ENCODE peak calls at places on chromosomes 3 and 15, in six cellular contexts. H, E, I, U, D and B are unnamed samples.

GRCh38 chr3:101010316-101010715 is 17.1 kb upstream of the ABI3BP start:
- DNase-seq in H (no peak), E (no peak), I (no peak), U (no peak), D (no peak), B (no peak)

GRCh38 chr15:80317389-80318169 is 65.6 kb upstream of the CTXND1 start:
- DNase-seq in H (peak), E (no peak), I (no peak), U (no peak), D (no peak), B (no peak)

GRCh38 chr3:147521646-147522045 is 112.5 kb downstream of the ZIC1 start:
- DNase-seq in H (no peak), E (no peak), I (no peak), U (no peak), D (no peak), B (no peak)

GRCh38 chr3:157125101-157125500 is 34.8 kb downstream of the CCNL1 start:
- DNase-seq in H (no peak), E (no peak), I (no peak), U (no peak), D (no peak), B (no peak)

GRCh38 chr15:98599911-98600685 is 48.2 kb upstream of the IGF1R start:
- DNase-seq in H (peak), E (no peak), I (no peak), U (peak), D (peak), B (no peak)

GRCh38 chr3:44954962-44955361 is 21.0 kb downstream of the ZDHHC3 start:
- DNase-seq in H (no peak), E (no peak), I (no peak), U (no peak), D (no peak), B (no peak)

GRCh38 chr3:126300761-126301481 is 56.3 kb downstream of the KLF15 start:
- DNase-seq in H (peak), E (peak), I (peak), U (no peak), D (no peak), B (no peak)

GRCh38 chr15:57857871-57858270 is 151.4 kb downstream of the POLR2M start:
- DNase-seq in H (no peak), E (no peak), I (no peak), U (no peak), D (no peak), B (no peak)

GRCh38 chr3:30689202-30689641 is 82.8 kb downstream of the TGFBR2 start:
- DNase-seq in H (peak), E (no peak), I (no peak), U (no peak), D (no peak), B (no peak)

GRCh38 chr15:91915576-91915975 is 62.1 kb downstream of the SLCO3A1 start:
- DNase-seq in H (no peak), E (no peak), I (no peak), U (no peak), D (no peak), B (no peak)

GRCh38 chr3:50840983-50841489 is 166.3 kb downstream of the DOCK3 start:
- DNase-seq in H (no peak), E (no peak), I (no peak), U (no peak), D (no peak), B (no peak)

GRCh38 chr3:189038773-189039720 is 132.7 kb upstream of the TPRG1 start:
- DNase-seq in H (no peak), E (no peak), I (no peak), U (no peak), D (no peak), B (no peak)

GRCh38 chr15:80456517-80457497 is 52.6 kb downstream of the ARNT2 start:
- DNase-seq in H (no peak), E (no peak), I (no peak), U (no peak), D (no peak), B (no peak)

GRCh38 chr3:124885466-124886167 is 1.5 kb downstream of the ITGB5 start:
- DNase-seq in H (no peak), E (no peak), I (peak), U (no peak), D (no peak), B (no peak)

GRCh38 chr3:172697558-172697957 is 13.3 kb downstream of the NCEH1 start:
- DNase-seq in H (no peak), E (no peak), I (no peak), U (no peak), D (no peak), B (no peak)

GRCh38 chr3:89635137-89635536 is 527.7 kb downstream of the EPHA3 start:
- DNase-seq in H (no peak), E (no peak), I (no peak), U (no peak), D (no peak), B (no peak)

GRCh38 chr15:85381850-85382751 is 1.7 kb downstream of the AKAP13 start:
- DNase-seq in H (no peak), E (no peak), I (no peak), U (no peak), D (no peak), B (no peak)

GRCh38 chr3:60323651-60324050 is 927.6 kb downstream of the FHIT start:
- DNase-seq in H (no peak), E (no peak), I (no peak), U (no peak), D (no peak), B (no peak)

GRCh38 chr3:71110531-71111222 is 472.9 kb downstream of the FOXP1 start:
- DNase-seq in H (no peak), E (no peak), I (no peak), U (no peak), D (no peak), B (no peak)

GRCh38 chr15:86080302-86080701 is 631 bp downstream of the AGBL1 start:
- DNase-seq in H (no peak), E (no peak), I (no peak), U (no peak), D (no peak), B (no peak)

GRCh38 chr3:71536376-71536965 is 47.1 kb downstream of the FOXP1 start:
- DNase-seq in H (no peak), E (no peak), I (no peak), U (no peak), D (no peak), B (no peak)

GRCh38 chr3:170811515-170811914 is 58.5 kb downstream of the RPL22L1 start:
- DNase-seq in H (no peak), E (no peak), I (no peak), U (no peak), D (no peak), B (no peak)

GRCh38 chr15:60523056-60523455 is 44.1 kb upstream of the ICE2 start:
- DNase-seq in H (no peak), E (no peak), I (no peak), U (no peak), D (no peak), B (no peak)

GRCh38 chr3:173913397-173913796 is 515.9 kb downstream of the NLGN1 start:
- DNase-seq in H (no peak), E (no peak), I (no peak), U (no peak), D (no peak), B (no peak)

GRCh38 chr15:38069001-38069400 is 134.6 kb downstream of the TMCO5A start:
- DNase-seq in H (no peak), E (no peak), I (no peak), U (no peak), D (no peak), B (no peak)

GRCh38 chr3:174100744-174101143 is 703.2 kb downstream of the NLGN1 start:
- DNase-seq in H (no peak), E (no peak), I (no peak), U (no peak), D (no peak), B (no peak)

GRCh38 chr15:88077249-88077810 is 179.2 kb downstream of the NTRK3 start:
- DNase-seq in H (no peak), E (no peak), I (no peak), U (no peak), D (no peak), B (no peak)

GRCh38 chr3:49411550-49411967 is 217 bp downstream of the RHOA start:
- DNase-seq in H (peak), E (peak), I (no peak), U (peak), D (peak), B (no peak)

GRCh38 chr3:59515936-59516335 is 466.1 kb upstream of the CFAP20DC start:
- DNase-seq in H (no peak), E (no peak), I (no peak), U (no peak), D (no peak), B (no peak)

GRCh38 chr3:187742351-187743171 is 2.7 kb downstream of the BCL6 start:
- DNase-seq in H (peak), E (no peak), I (no peak), U (no peak), D (no peak), B (no peak)

GRCh38 chr3:150303776-150304175 is 104.3 kb upstream of the TSC22D2 start:
- DNase-seq in H (no peak), E (no peak), I (no peak), U (no peak), D (no peak), B (no peak)

GRCh38 chr3:155870945-155871745 is 695 bp downstream of the GMPS start:
- DNase-seq in H (peak), E (peak), I (peak), U (peak), D (peak), B (no peak)

GRCh38 chr3:17091895-17092294 is 207.1 kb downstream of the PLCL2 start:
- DNase-seq in H (no peak), E (no peak), I (no peak), U (no peak), D (no peak), B (no peak)

GRCh38 chr15:51051776-51052175 is 42.9 kb downstream of the TNFAIP8L3 start:
- DNase-seq in H (peak), E (peak), I (no peak), U (no peak), D (no peak), B (no peak)

GRCh38 chr3:122533931-122534334 is 19.2 kb upstream of the KPNA1 start:
- DNase-seq in H (no peak), E (no peak), I (no peak), U (no peak), D (no peak), B (no peak)

GRCh38 chr15:25416693-25417092 is 22.1 kb downstream of the UBE3A start:
- DNase-seq in H (no peak), E (no peak), I (no peak), U (no peak), D (no peak), B (no peak)

GRCh38 chr3:45105855-45106655 is 40.1 kb downstream of the CDCP1 start:
- DNase-seq in H (no peak), E (no peak), I (no peak), U (peak), D (peak), B (no peak)

GRCh38 chr3:188890572-188891270 is 281.1 kb upstream of the TPRG1 start:
- DNase-seq in H (no peak), E (no peak), I (no peak), U (no peak), D (no peak), B (no peak)